ENCODE peak calls at places on chromosome 4, in eight cellular contexts. V is endothelial cell; U is activated naive CD8-positive, alpha-beta T cell treated with anti-CD3 and anti-CD28 coated beads for 36 hours; S is ureter; G is RKO; O is ascending aorta; X is ACHN; K is activated CD4-positive, alpha-beta T cell treated with anti-CD3 and anti-CD28 coated beads, Interleukin-2, amount 10 ng/mL, durations not matched to agents 24 days and 14 days. H is an unnamed sample.

GRCh38 chr4:107009196-107009595 is 26.9 kb downstream of the DKK2 start:
- DNase-seq in G (no peak), V (no peak), K (no peak), U (no peak), X (no peak), O (no peak), S (no peak), H (no peak)

GRCh38 chr4:95129036-95129435 is 371.3 kb downstream of the BMPR1B start:
- DNase-seq in G (no peak), U (no peak), V (no peak), S (no peak), K (no peak), O (no peak), X (no peak), H (peak)

GRCh38 chr4:94390804-94391410 is 48.3 kb upstream of the HPGDS start:
- DNase-seq in O (no peak), K (peak), G (no peak), X (peak), V (peak), S (no peak), U (peak), H (peak)

GRCh38 chr4:6633091-6633906 is 7.2 kb upstream of the MRFAP1 start:
- DNase-seq in U (no peak), V (no peak), K (no peak), O (no peak), X (no peak), G (no peak), S (no peak), H (peak)

GRCh38 chr4:997375-998071 is 4.3 kb upstream of the SLC26A1 start:
- DNase-seq in V (no peak), U (no peak), K (no peak), X (peak), O (no peak), S (no peak), G (no peak), H (no peak)

GRCh38 chr4:126890994-126891393 is 741.8 kb upstream of the INTU start:
- DNase-seq in U (no peak), G (no peak), X (no peak), V (no peak), O (no peak), S (no peak), K (no peak), H (no peak)

GRCh38 chr4:88062311-88062710 is 54.9 kb downstream of the PKD2 start:
- DNase-seq in O (no peak), G (no peak), K (no peak), S (no peak), X (no peak), V (no peak), U (no peak), H (no peak)

GRCh38 chr4:169627307-169627706 is 6.9 kb downstream of the CLCN3 start:
- DNase-seq in O (no peak), K (no peak), G (no peak), S (no peak), X (peak), U (no peak), V (no peak), H (no peak)

GRCh38 chr4:150401083-150401687 is 180.8 kb upstream of the MAB21L2 start:
- DNase-seq in S (no peak), X (no peak), O (no peak), G (no peak), U (no peak), K (no peak), V (no peak), H (no peak)

GRCh38 chr4:7892212-7893019 is 47.2 kb downstream of the AFAP1 start:
- DNase-seq in U (no peak), X (no peak), G (no peak), K (no peak), S (no peak), O (no peak), V (no peak), H (no peak)

GRCh38 chr4:122679317-122679716 is 53.2 kb upstream of the BBS12 start:
- DNase-seq in K (no peak), O (no peak), V (no peak), X (no peak), S (no peak), U (no peak), G (no peak), H (no peak)

GRCh38 chr4:6221851-6222760 is 21.8 kb upstream of the JAKMIP1 start:
- DNase-seq in S (no peak), K (no peak), O (no peak), G (no peak), U (peak), X (no peak), V (peak), H (peak)

GRCh38 chr4:83238393-83238792 is 46.2 kb downstream of the COQ2 start:
- DNase-seq in K (no peak), S (no peak), O (no peak), X (no peak), V (no peak), U (no peak), G (no peak), H (no peak)

GRCh38 chr4:73721419-73721818 is 18.9 kb upstream of the CXCL8 start:
- DNase-seq in S (no peak), O (no peak), X (no peak), U (no peak), K (no peak), V (no peak), G (no peak), H (peak)

GRCh38 chr4:16508968-16509367 is 282.7 kb upstream of the TAPT1 start:
- DNase-seq in G (no peak), S (no peak), U (no peak), X (peak), O (no peak), V (no peak), K (no peak), H (peak)

GRCh38 chr4:61333490-61333889 is 133.4 kb downstream of the ADGRL3 start:
- DNase-seq in X (no peak), O (no peak), S (no peak), U (no peak), K (no peak), V (no peak), G (no peak), H (no peak)

GRCh38 chr4:184899261-184900134 is 73.7 kb upstream of the ACSL1 start:
- DNase-seq in G (no peak), V (no peak), K (no peak), U (no peak), X (peak), O (no peak), S (peak), H (no peak)

GRCh38 chr4:126756050-126756809 is 876.5 kb upstream of the INTU start:
- DNase-seq in O (no peak), S (no peak), X (no peak), V (no peak), K (no peak), G (no peak), U (no peak), H (no peak)

GRCh38 chr4:126778348-126778747 is 854.4 kb upstream of the INTU start:
- DNase-seq in V (no peak), S (no peak), K (no peak), G (peak), X (no peak), U (no peak), O (no peak), H (peak)

GRCh38 chr4:6513678-6514077 is 41.3 kb upstream of the PPP2R2C start:
- DNase-seq in S (no peak), G (no peak), K (no peak), X (no peak), U (no peak), O (no peak), V (no peak), H (no peak)

GRCh38 chr4:123649644-123650356 is 253.2 kb downstream of the SPRY1 start:
- DNase-seq in S (peak), K (no peak), X (peak), O (no peak), V (no peak), G (no peak), U (no peak), H (peak)

GRCh38 chr4:120724656-120725055 is 197.9 kb downstream of the PRDM5 start:
- DNase-seq in S (no peak), O (no peak), K (no peak), U (no peak), X (no peak), G (no peak), V (no peak), H (no peak)

GRCh38 chr4:186067757-186068385 is 1.1 kb upstream of the TLR3 start:
- DNase-seq in V (peak), K (peak), U (peak), O (peak), G (peak), X (peak), S (peak), H (peak)

GRCh38 chr4:97144199-97144598 is 999.1 kb downstream of the STPG2 start:
- DNase-seq in G (no peak), U (no peak), V (no peak), O (no peak), K (no peak), S (no peak), X (no peak), H (no peak)

GRCh38 chr4:137659431-137659830 is 127.1 kb upstream of the PCDH18 start:
- DNase-seq in S (no peak), V (no peak), K (no peak), U (no peak), O (no peak), G (no peak), X (no peak), H (no peak)

GRCh38 chr4:89753601-89754066 is 83.3 kb downstream of the SNCA start:
- DNase-seq in X (peak), S (no peak), O (no peak), K (no peak), U (no peak), G (peak), V (no peak), H (peak)

GRCh38 chr4:98283219-98284199 is 22.3 kb downstream of the RAP1GDS1 start:
- DNase-seq in S (no peak), O (no peak), G (peak), K (no peak), U (no peak), X (no peak), V (no peak), H (no peak)

GRCh38 chr4:111399523-111400135 is 745.6 kb upstream of the FAM241A start:
- DNase-seq in S (no peak), G (no peak), X (no peak), V (no peak), O (no peak), K (no peak), U (no peak), H (peak)

GRCh38 chr4:65968873-65969272 is 298.6 kb upstream of the EPHA5 start:
- DNase-seq in U (no peak), S (no peak), V (no peak), O (no peak), K (no peak), G (no peak), X (no peak), H (peak)

GRCh38 chr4:189046642-189047041 is 894.0 kb upstream of the FRG1 start:
- DNase-seq in S (no peak), V (no peak), U (no peak), X (no peak), G (no peak), K (no peak), O (no peak), H (no peak)

GRCh38 chr4:74926007-74926406 is 6.9 kb upstream of the PARM1 start:
- DNase-seq in X (no peak), G (no peak), O (no peak), U (no peak), V (no peak), S (no peak), K (no peak), H (no peak)

GRCh38 chr4:125432078-125432477 is 117.3 kb downstream of the FAT4 start:
- DNase-seq in U (no peak), S (no peak), V (peak), X (peak), K (no peak), G (peak), O (no peak), H (peak)

GRCh38 chr4:98706935-98707334 is 48.5 kb upstream of the TSPAN5 start:
- DNase-seq in X (no peak), U (no peak), O (no peak), G (no peak), K (no peak), S (no peak), V (no peak), H (no peak)

GRCh38 chr4:72446353-72447055 is 122.5 kb downstream of the ADAMTS3 start:
- DNase-seq in G (no peak), S (no peak), K (no peak), U (no peak), O (no peak), X (no peak), V (no peak), H (no peak)

H was measured in A673.